ENCODE peak calls at places on chromosome 11, in ten cellular contexts. R is HCT116; P is CD8-positive, alpha-beta T cell; E is epithelial cell of proximal tubule; H is brain microvascular endothelial cell; K is GM12865; M is cardiac fibroblast; J is foreskin fibroblast; G is fibroblast of pulmonary artery; F is Peyer's patch. X is an unnamed sample.

GRCh38 chr11:118435233-118435892 is 929 bp upstream of the KMT2A start:
- DNase-seq in R (peak), P (peak), E (no peak), H (no peak), K (peak), M (peak), J (peak), G (peak), F (peak), X (peak)

GRCh38 chr11:76510060-76511047 is 65.5 kb downstream of the EMSY start:
- DNase-seq in R (no peak), P (no peak), E (peak), H (peak), K (no peak), M (peak), J (no peak), G (peak), F (no peak), X (no peak)

GRCh38 chr11:76161261-76161961 is 44.9 kb downstream of the WNT11 start:
- DNase-seq in R (no peak), P (no peak), E (no peak), H (no peak), K (no peak), M (peak), J (no peak), G (peak), F (no peak), X (peak)

GRCh38 chr11:111021131-111021530 is 224.4 kb upstream of the POU2AF2 start:
- DNase-seq in R (no peak), P (no peak), E (no peak), H (no peak), K (no peak), M (no peak), J (no peak), G (no peak), F (no peak), X (no peak)

GRCh38 chr11:116052603-116053537 is 548.7 kb upstream of the CADM1 start:
- DNase-seq in R (no peak), P (no peak), E (no peak), H (no peak), K (no peak), M (no peak), J (no peak), G (no peak), F (no peak), X (no peak)

GRCh38 chr11:113991718-113992458 is 17.0 kb downstream of the HTR3A start:
- DNase-seq in R (no peak), P (no peak), E (no peak), H (no peak), K (no peak), M (peak), J (peak), G (peak), F (no peak), X (no peak)

GRCh38 chr11:69308936-69309799 is 15.2 kb downstream of the MYEOV start:
- DNase-seq in R (no peak), P (no peak), E (no peak), H (no peak), K (no peak), M (no peak), J (no peak), G (no peak), F (no peak), X (no peak)

GRCh38 chr11:6755303-6755952 is 16.3 kb downstream of the OR2AG2 start:
- DNase-seq in R (peak), P (peak), E (no peak), H (peak), K (peak), M (peak), J (peak), G (peak), F (no peak), X (peak)

GRCh38 chr11:72013765-72014711 is 15.3 kb downstream of the IL18BP start:
- DNase-seq in R (no peak), P (no peak), E (no peak), H (no peak), K (no peak), M (peak), J (no peak), G (no peak), F (no peak), X (no peak)

GRCh38 chr11:127939000-127939399 is 648.4 kb downstream of the ETS1 start:
- DNase-seq in R (no peak), P (no peak), E (no peak), H (no peak), K (no peak), M (no peak), J (no peak), G (no peak), F (no peak), X (no peak)

GRCh38 chr11:43547900-43548381 is 132.6 kb upstream of the HSD17B12 start:
- DNase-seq in R (no peak), P (no peak), E (no peak), H (no peak), K (no peak), M (peak), J (no peak), G (no peak), F (peak), X (no peak)

DNA sequence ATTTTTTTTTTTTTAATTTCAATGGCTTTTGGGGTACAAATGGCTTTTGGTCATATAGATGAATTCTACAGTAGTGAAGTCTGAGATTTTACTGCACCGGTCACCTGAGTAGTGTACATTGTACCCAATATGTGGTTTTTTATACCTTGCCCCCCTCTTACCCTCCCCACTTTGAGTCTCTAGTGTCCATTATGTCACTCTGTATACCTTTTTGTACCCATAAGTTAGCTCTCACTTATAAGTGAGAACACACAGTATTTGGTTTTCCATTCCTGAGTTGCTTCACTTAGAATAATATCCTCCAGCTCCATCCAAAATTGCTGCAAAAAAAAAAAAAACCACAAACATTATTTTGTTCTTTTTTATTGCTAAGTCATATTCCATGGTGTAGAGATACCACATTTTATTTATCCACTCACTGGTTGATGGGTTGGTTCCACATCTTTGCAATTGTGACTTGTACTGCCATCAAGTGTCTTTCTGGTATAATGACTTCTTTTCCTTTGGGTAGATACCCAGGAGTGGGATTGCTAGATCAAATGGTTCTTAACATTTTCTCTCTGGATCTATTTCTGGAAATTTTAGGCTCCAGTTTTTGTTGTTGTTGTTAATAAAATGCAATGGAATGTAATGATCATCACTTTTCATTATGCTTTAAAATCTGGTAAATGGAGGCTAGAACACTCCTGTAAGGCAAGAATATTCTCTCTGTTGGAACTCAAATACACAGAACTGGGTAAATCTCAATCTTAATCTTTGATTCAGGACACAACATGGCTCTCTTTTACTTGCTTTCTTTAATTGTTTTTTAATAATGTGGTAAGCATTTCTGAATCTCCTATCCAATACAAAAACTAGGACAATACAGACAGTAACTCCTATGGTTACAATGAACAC is 10.3 kb downstream of the NEAT1 start:
- DNase-seq in R (no peak), P (no peak), E (no peak), H (no peak), K (peak), M (peak), J (no peak), G (peak), F (no peak), X (no peak)
- TF ChIP-seq CTCF in R (no peak), P (peak), E (peak), H (no peak), K (peak), M (no peak), J (no peak), G (peak), F (peak), X (peak)

GRCh38 chr11:26134053-26134452 is 197.9 kb upstream of the ANO3 start:
- DNase-seq in R (no peak), P (no peak), E (no peak), H (no peak), K (no peak), M (no peak), J (no peak), G (no peak), F (no peak), X (no peak)

GRCh38 chr11:26137651-26138050 is 194.3 kb upstream of the ANO3 start:
- DNase-seq in R (no peak), P (no peak), E (no peak), H (no peak), K (no peak), M (peak), J (peak), G (peak), F (no peak), X (no peak)

DNA sequence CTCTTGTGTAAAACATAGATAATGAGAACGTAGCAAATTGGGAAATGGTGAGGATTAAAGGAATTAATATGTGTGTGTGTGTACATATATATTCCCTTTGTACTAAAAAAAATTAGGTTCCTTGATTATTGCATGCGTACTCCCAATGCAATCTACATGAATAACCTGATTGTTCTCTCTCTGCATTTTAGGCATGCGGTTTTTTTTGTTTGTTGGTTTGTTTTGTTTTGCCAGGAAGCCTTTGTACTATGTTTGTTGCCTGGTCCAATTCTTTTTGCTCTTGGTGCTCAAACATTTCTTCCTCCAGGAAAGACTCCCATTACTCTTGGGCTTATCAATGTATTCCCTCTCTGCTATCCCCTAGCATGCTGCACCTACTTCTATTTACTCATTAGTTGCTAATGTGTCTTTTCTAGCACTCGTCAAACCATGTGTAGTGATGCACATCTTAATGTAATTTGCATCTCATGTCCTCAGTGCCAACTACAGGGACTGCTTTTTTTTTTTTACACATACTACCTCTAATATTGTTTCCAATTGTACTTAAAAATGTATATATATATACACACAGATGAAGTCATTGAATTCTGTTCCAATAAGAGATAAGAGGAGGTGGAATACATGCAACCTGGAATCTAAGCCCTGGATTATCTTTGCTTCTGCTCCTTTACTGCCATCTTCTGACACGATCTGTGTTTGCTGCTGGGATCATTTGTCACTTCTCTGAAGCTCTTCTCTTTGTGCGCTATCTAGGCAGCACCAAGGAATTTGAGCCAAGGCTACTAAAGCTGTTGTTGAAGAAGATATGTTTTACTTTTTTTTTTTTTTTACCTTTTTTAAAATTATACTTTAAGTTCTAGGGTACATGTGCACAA is 197.2 kb upstream of the ANO3 start:
- DNase-seq in R (no peak), P (no peak), E (peak), H (peak), K (peak), M (peak), J (peak), G (peak), F (no peak), X (no peak)
- TF ChIP-seq CTCF in R (no peak), P (no peak), E (peak), H (peak), K (peak), M (peak), J (peak), G (peak), F (no peak), X (no peak)

GRCh38 chr11:48109046-48109666 is 107.5 kb upstream of the OR4B1 start:
- DNase-seq in R (peak), P (no peak), E (peak), H (no peak), K (peak), M (peak), J (no peak), G (peak), F (no peak), X (no peak)
- TF ChIP-seq CTCF in R (peak), P (peak), E (peak), H (peak), K (peak), M (peak), J (peak), G (peak), F (no peak), X (no peak)

DNA sequence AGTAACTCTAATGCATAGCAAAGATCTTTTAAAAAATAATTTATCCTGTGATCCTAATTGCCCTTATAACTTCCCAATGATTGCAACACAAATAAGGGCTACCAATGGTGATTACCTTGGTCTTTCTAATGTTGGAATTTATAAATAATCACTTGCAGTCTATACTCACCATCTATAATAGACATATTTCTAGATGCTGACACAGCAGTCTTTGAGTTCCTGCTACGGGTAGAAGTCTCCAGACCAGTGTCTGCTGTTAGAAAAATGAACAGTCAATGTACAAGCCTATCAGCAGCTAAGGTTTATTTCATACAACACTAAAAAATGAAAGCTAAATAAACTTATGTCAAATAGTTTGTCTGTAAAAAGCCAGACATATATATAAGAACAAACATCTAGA is 44.4 kb upstream of the GPR83 start:
- DNase-seq in R (no peak), P (no peak), E (no peak), H (no peak), K (no peak), M (no peak), J (no peak), G (no peak), F (no peak), X (no peak)
- TF ChIP-seq CTCF in R (no peak), P (no peak), E (no peak), H (no peak), K (no peak), M (no peak), J (no peak), G (no peak), F (no peak), X (no peak)

X was measured in natural killer cell.